ENCODE peak calls at places on chromosomes 16 and 17, in four cellular contexts. Y is anterior cingulate cortex; M is right lobe of liver; J is CD8-positive, alpha-beta memory T cell. G is an unnamed sample.

GRCh38 chr16:61366006-61366405 is 670.2 kb downstream of the CDH8 start:
- DNase-seq in J (no peak), Y (no peak), M (no peak), G (no peak)

GRCh38 chr16:58098207-58099096 is 30.7 kb downstream of the CFAP20 start:
- DNase-seq in Y (no peak), M (peak), J (no peak), G (no peak)

GRCh38 chr17:41585301-41585700 is 1.4 kb downstream of the KRT14 start:
- DNase-seq in M (no peak), Y (no peak), J (no peak), G (no peak)

GRCh38 chr17:49752508-49752907 is 11.4 kb downstream of the FAM117A start:
- DNase-seq in J (no peak), Y (no peak), M (no peak), G (no peak)

GRCh38 chr17:31693433-31694210 is 165.4 kb downstream of the COPRS start:
- DNase-seq in J (no peak), M (no peak), Y (no peak), G (no peak)

GRCh38 chr16:56673916-56674315 is 4.3 kb downstream of the MT1H start:
- DNase-seq in J (peak), M (no peak), Y (no peak), G (no peak)

GRCh38 chr16:2664522-2665096 is 17.7 kb upstream of the KCTD5 start:
- DNase-seq in Y (no peak), J (no peak), M (no peak), G (no peak)

GRCh38 chr17:62807812-62808575 is at the start of gene MARCHF10:
- DNase-seq in M (no peak), J (peak), Y (no peak), G (no peak)

GRCh38 chr17:40419559-40420331 is 2.0 kb upstream of the TOP2A start:
- DNase-seq in M (no peak), Y (no peak), J (no peak), G (no peak)

GRCh38 chr16:27113341-27113841 is 46.7 kb downstream of the C16orf82 start:
- DNase-seq in J (no peak), Y (no peak), M (no peak), G (no peak)

G was measured in T-cell.